ENCODE peak calls at places on chromosomes 16 and 17, in eight cellular contexts. One of them, this sample, is unnamed.

GRCh38 chr16:48831081-48831722 is 221.2 kb upstream of the N4BP1 start:
- DNase-seq in IMR-90: no peak
- DNase-seq in Peyer's patch: no peak
- DNase-seq in NCI-H1092: no peak
- DNase-seq in T-helper 1 cell: no peak
- DNase-seq in ELR: no peak
- DNase-seq in lung microvascular endothelial cell: no peak
- DNase-seq in NCI-H1694: peak
- DNase-seq in this sample: no peak

GRCh38 chr16:30747331-30747730 is 894 bp upstream of the PHKG2 start:
- DNase-seq in lung microvascular endothelial cell: no peak
- DNase-seq in Peyer's patch: no peak
- DNase-seq in ELR: peak
- DNase-seq in T-helper 1 cell: no peak
- DNase-seq in NCI-H1694: no peak
- DNase-seq in NCI-H1092: no peak
- DNase-seq in IMR-90: peak
- DNase-seq in this sample: peak

GRCh38 chr17:18144261-18144660 is 35.7 kb downstream of the MYO15A start:
- DNase-seq in NCI-H1092: no peak
- DNase-seq in NCI-H1694: no peak
- DNase-seq in lung microvascular endothelial cell: no peak
- DNase-seq in Peyer's patch: no peak
- DNase-seq in IMR-90: no peak
- DNase-seq in ELR: no peak
- DNase-seq in T-helper 1 cell: no peak
- DNase-seq in this sample: no peak

GRCh38 chr17:17749921-17750320 is 68.7 kb downstream of the RAI1 start:
- DNase-seq in NCI-H1694: peak
- DNase-seq in Peyer's patch: no peak
- DNase-seq in lung microvascular endothelial cell: peak
- DNase-seq in IMR-90: peak
- DNase-seq in NCI-H1092: no peak
- DNase-seq in T-helper 1 cell: peak
- DNase-seq in ELR: peak
- DNase-seq in this sample: no peak

GRCh38 chr16:78092755-78093154 is 6.7 kb upstream of the WWOX start:
- DNase-seq in T-helper 1 cell: no peak
- DNase-seq in NCI-H1694: no peak
- DNase-seq in NCI-H1092: no peak
- DNase-seq in lung microvascular endothelial cell: no peak
- DNase-seq in ELR: no peak
- DNase-seq in Peyer's patch: no peak
- DNase-seq in IMR-90: no peak
- DNase-seq in this sample: no peak

GRCh38 chr16:87344931-87345631 is 27.9 kb upstream of the C16orf95 start:
- DNase-seq in NCI-H1092: no peak
- DNase-seq in lung microvascular endothelial cell: peak
- DNase-seq in ELR: no peak
- DNase-seq in IMR-90: no peak
- DNase-seq in NCI-H1694: no peak
- DNase-seq in T-helper 1 cell: peak
- DNase-seq in Peyer's patch: peak
- DNase-seq in this sample: no peak

GRCh38 chr16:26526633-26527032 is 540.1 kb upstream of the C16orf82 start:
- DNase-seq in ELR: no peak
- DNase-seq in NCI-H1092: no peak
- DNase-seq in lung microvascular endothelial cell: no peak
- DNase-seq in NCI-H1694: no peak
- DNase-seq in Peyer's patch: no peak
- DNase-seq in IMR-90: no peak
- DNase-seq in T-helper 1 cell: no peak
- DNase-seq in this sample: no peak

GRCh38 chr17:71441098-71441497 is 679.7 kb upstream of the SOX9 start:
- DNase-seq in NCI-H1694: no peak
- DNase-seq in Peyer's patch: no peak
- DNase-seq in T-helper 1 cell: no peak
- DNase-seq in ELR: peak
- DNase-seq in NCI-H1092: no peak
- DNase-seq in IMR-90: peak
- DNase-seq in lung microvascular endothelial cell: no peak
- DNase-seq in this sample: peak

GRCh38 chr17:1870592-1870991 is 40.8 kb downstream of the RPA1 start:
- DNase-seq in IMR-90: no peak
- DNase-seq in ELR: no peak
- DNase-seq in NCI-H1092: no peak
- DNase-seq in lung microvascular endothelial cell: no peak
- DNase-seq in NCI-H1694: no peak
- DNase-seq in T-helper 1 cell: no peak
- DNase-seq in Peyer's patch: no peak
- DNase-seq in this sample: no peak

GRCh38 chr16:86495756-86496261 is 14.5 kb upstream of the FOXF1 start:
- DNase-seq in Peyer's patch: no peak
- DNase-seq in ELR: no peak
- DNase-seq in lung microvascular endothelial cell: no peak
- DNase-seq in NCI-H1694: no peak
- DNase-seq in T-helper 1 cell: no peak
- DNase-seq in NCI-H1092: no peak
- DNase-seq in IMR-90: no peak
- DNase-seq in this sample: no peak

GRCh38 chr17:19787733-19788357 is 39.7 kb upstream of the ALDH3A1 start:
- DNase-seq in ELR: no peak
- DNase-seq in Peyer's patch: no peak
- DNase-seq in NCI-H1694: no peak
- DNase-seq in lung microvascular endothelial cell: no peak
- DNase-seq in IMR-90: peak
- DNase-seq in T-helper 1 cell: no peak
- DNase-seq in NCI-H1092: no peak
- DNase-seq in this sample: no peak